ENCODE peak calls at places on chromosomes 1 and 21, in eight cellular contexts. One of them, this sample, is unnamed.

GRCh38 chr1:152112101-152112884 is 3.0 kb downstream of the TCHH start:
- DNase-seq in Panc1: no peak
- DNase-seq in SJSA1: peak; percentile 21
- DNase-seq in SJCRH30: no peak
- DNase-seq in stomach: no peak
- DNase-seq in colonic mucosa: peak; percentile 21
- DNase-seq in left ventricle myocardium inferior: no peak
- DNase-seq in mesenchymal stem cell: no peak
- DNase-seq in this sample: no peak

GRCh38 chr1:29240400-29240837 is 4.1 kb downstream of the PTPRU start:
- DNase-seq in Panc1: no peak
- DNase-seq in SJCRH30: peak; percentile 81
- DNase-seq in colonic mucosa: no peak
- DNase-seq in mesenchymal stem cell: peak; percentile 24
- DNase-seq in stomach: no peak
- DNase-seq in left ventricle myocardium inferior: no peak
- DNase-seq in SJSA1: no peak
- DNase-seq in this sample: no peak

GRCh38 chr1:25989860-25990650 is 7.8 kb downstream of the PAFAH2 start:
- DNase-seq in left ventricle myocardium inferior: no peak
- DNase-seq in SJSA1: no peak
- DNase-seq in stomach: no peak
- DNase-seq in mesenchymal stem cell: no peak
- DNase-seq in colonic mucosa: no peak
- DNase-seq in Panc1: no peak
- DNase-seq in SJCRH30: peak; percentile 26
- DNase-seq in this sample: no peak

GRCh38 chr21:44498965-44499560 is 40.9 kb downstream of the KRTAP10-1 start:
- DNase-seq in stomach: no peak
- DNase-seq in SJSA1: no peak
- DNase-seq in SJCRH30: no peak
- DNase-seq in Panc1: no peak
- DNase-seq in mesenchymal stem cell: no peak
- DNase-seq in colonic mucosa: no peak
- DNase-seq in left ventricle myocardium inferior: no peak
- DNase-seq in this sample: no peak

GRCh38 chr1:153783233-153784190 is 8.3 kb downstream of the SLC27A3 start:
- DNase-seq in SJSA1: peak; percentile 97
- DNase-seq in mesenchymal stem cell: peak; percentile 92
- DNase-seq in stomach: peak; percentile 93
- DNase-seq in Panc1: peak; percentile 54
- DNase-seq in colonic mucosa: peak; percentile 93
- DNase-seq in left ventricle myocardium inferior: peak; percentile 90
- DNase-seq in SJCRH30: peak; percentile 89
- DNase-seq in this sample: peak; percentile 92

GRCh38 chr21:46253610-46254124 is 25.1 kb upstream of the LSS start:
- DNase-seq in Panc1: no peak
- DNase-seq in SJSA1: no peak
- DNase-seq in mesenchymal stem cell: peak; percentile 76
- DNase-seq in SJCRH30: no peak
- DNase-seq in stomach: no peak
- DNase-seq in left ventricle myocardium inferior: no peak
- DNase-seq in colonic mucosa: no peak
- DNase-seq in this sample: peak; percentile 53

GRCh38 chr1:99660496-99660895 is 14.6 kb downstream of the PALMD start:
- DNase-seq in SJSA1: no peak
- DNase-seq in stomach: no peak
- DNase-seq in mesenchymal stem cell: no peak
- DNase-seq in left ventricle myocardium inferior: no peak
- DNase-seq in Panc1: no peak
- DNase-seq in SJCRH30: no peak
- DNase-seq in colonic mucosa: no peak
- DNase-seq in this sample: no peak

GRCh38 chr1:158146165-158146564 is 34.5 kb upstream of the CD1D start:
- DNase-seq in stomach: no peak
- DNase-seq in colonic mucosa: no peak
- DNase-seq in Panc1: no peak
- DNase-seq in SJCRH30: no peak
- DNase-seq in left ventricle myocardium inferior: no peak
- DNase-seq in mesenchymal stem cell: peak; percentile 38
- DNase-seq in SJSA1: no peak
- DNase-seq in this sample: no peak

GRCh38 chr1:41671116-41671755 is 186.8 kb upstream of the EDN2 start:
- DNase-seq in Panc1: no peak
- DNase-seq in stomach: no peak
- DNase-seq in colonic mucosa: no peak
- DNase-seq in left ventricle myocardium inferior: no peak
- DNase-seq in mesenchymal stem cell: no peak
- DNase-seq in SJCRH30: no peak
- DNase-seq in SJSA1: no peak
- DNase-seq in this sample: no peak

GRCh38 chr1:171422489-171422888 is 62.8 kb upstream of the PRRC2C start:
- DNase-seq in Panc1: no peak
- DNase-seq in SJSA1: no peak
- DNase-seq in stomach: no peak
- DNase-seq in left ventricle myocardium inferior: no peak
- DNase-seq in mesenchymal stem cell: no peak
- DNase-seq in SJCRH30: no peak
- DNase-seq in colonic mucosa: no peak
- DNase-seq in this sample: no peak

GRCh38 chr1:15748264-15748663 is 6.0 kb downstream of the TMEM82 start:
- DNase-seq in colonic mucosa: no peak
- DNase-seq in stomach: no peak
- DNase-seq in left ventricle myocardium inferior: no peak
- DNase-seq in SJSA1: no peak
- DNase-seq in Panc1: no peak
- DNase-seq in SJCRH30: no peak
- DNase-seq in mesenchymal stem cell: no peak
- DNase-seq in this sample: no peak
- H3K4me3 ChIP-seq in colonic mucosa: no peak overlapping the region
- H3K4me3 ChIP-seq in stomach: no peak overlapping the region
- H3K4me3 ChIP-seq in left ventricle myocardium inferior: no peak overlapping the region
- H3K4me3 ChIP-seq in SJSA1: no peak overlapping the region
- H3K4me3 ChIP-seq in Panc1: no peak overlapping the region
- H3K4me3 ChIP-seq in SJCRH30: no peak overlapping the region
- H3K4me3 ChIP-seq in mesenchymal stem cell: no peak overlapping the region
- H3K4me3 ChIP-seq in this sample: no peak overlapping the region

DNA sequence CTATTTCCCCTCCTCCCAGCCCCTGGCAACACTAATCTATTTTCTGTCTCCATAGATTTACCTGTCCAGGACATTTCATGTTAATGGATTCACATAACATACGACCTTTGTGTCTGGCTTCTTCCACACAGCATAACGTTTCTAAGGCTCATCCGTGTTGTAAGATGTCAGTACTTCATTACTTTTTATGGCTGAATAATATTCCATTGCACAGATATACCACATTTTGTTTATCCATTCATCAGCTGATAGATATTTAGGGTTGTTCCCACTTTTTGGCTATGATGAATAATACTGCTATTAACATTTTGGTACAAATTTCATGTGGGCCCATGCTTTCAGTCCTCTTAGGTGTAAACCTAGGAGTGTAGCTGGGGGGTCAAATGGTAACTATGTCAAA is 38.2 kb downstream of the GLIS1 start:
- DNase-seq in SJSA1: no peak
- DNase-seq in stomach: no peak
- DNase-seq in SJCRH30: no peak
- DNase-seq in left ventricle myocardium inferior: no peak
- DNase-seq in mesenchymal stem cell: no peak
- DNase-seq in Panc1: no peak
- DNase-seq in colonic mucosa: no peak
- DNase-seq in this sample: no peak
- H3K4me1 ChIP-seq in SJSA1: no peaks in the 10 kb centered on the region
- H3K4me1 ChIP-seq in stomach: no peaks in the 10 kb centered on the region
- H3K4me1 ChIP-seq in SJCRH30: no peaks in the 10 kb centered on the region
- H3K4me1 ChIP-seq in left ventricle myocardium inferior: no peaks in the 10 kb centered on the region
- H3K4me1 ChIP-seq in mesenchymal stem cell: peaks cover 10% of the 10 kb centered on the region
- H3K4me1 ChIP-seq in Panc1: no peaks in the 10 kb centered on the region
- H3K4me1 ChIP-seq in colonic mucosa: no peaks in the 10 kb centered on the region
- H3K4me1 ChIP-seq in this sample: no peaks in the 10 kb centered on the region

DNA sequence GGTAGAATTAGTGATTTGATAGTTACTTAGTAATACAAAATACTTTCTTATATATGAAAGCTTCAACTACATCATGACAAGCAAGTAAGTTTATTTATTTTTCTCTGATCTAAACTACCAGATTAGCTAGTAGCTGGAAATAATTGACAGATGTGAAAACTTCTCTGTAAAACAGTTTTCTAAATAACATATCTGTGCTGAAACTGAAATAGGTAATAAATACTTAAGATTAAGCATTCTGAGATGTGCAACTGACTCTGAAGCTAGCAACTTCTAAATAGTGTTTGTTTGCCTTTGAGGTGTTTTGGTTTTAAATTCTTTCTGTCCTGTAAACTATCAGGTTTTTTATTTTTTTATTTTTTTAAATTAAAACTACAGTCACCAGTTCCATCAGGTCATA is 18.5 kb upstream of the LHX8 start:
- DNase-seq in SJSA1: no peak
- DNase-seq in mesenchymal stem cell: no peak
- DNase-seq in SJCRH30: no peak
- DNase-seq in stomach: no peak
- DNase-seq in colonic mucosa: no peak
- DNase-seq in left ventricle myocardium inferior: no peak
- DNase-seq in Panc1: no peak
- DNase-seq in this sample: no peak
- H3K36me3 ChIP-seq in SJSA1: peaks cover 15% of the 10 kb centered on the region
- H3K36me3 ChIP-seq in mesenchymal stem cell: no peaks in the 10 kb centered on the region
- H3K36me3 ChIP-seq in SJCRH30: no peaks in the 10 kb centered on the region
- H3K36me3 ChIP-seq in stomach: no peaks in the 10 kb centered on the region
- H3K36me3 ChIP-seq in colonic mucosa: no peaks in the 10 kb centered on the region
- H3K36me3 ChIP-seq in left ventricle myocardium inferior: no peaks in the 10 kb centered on the region
- H3K36me3 ChIP-seq in Panc1: no peaks in the 10 kb centered on the region
- H3K36me3 ChIP-seq in this sample: no peaks in the 10 kb centered on the region

DNA sequence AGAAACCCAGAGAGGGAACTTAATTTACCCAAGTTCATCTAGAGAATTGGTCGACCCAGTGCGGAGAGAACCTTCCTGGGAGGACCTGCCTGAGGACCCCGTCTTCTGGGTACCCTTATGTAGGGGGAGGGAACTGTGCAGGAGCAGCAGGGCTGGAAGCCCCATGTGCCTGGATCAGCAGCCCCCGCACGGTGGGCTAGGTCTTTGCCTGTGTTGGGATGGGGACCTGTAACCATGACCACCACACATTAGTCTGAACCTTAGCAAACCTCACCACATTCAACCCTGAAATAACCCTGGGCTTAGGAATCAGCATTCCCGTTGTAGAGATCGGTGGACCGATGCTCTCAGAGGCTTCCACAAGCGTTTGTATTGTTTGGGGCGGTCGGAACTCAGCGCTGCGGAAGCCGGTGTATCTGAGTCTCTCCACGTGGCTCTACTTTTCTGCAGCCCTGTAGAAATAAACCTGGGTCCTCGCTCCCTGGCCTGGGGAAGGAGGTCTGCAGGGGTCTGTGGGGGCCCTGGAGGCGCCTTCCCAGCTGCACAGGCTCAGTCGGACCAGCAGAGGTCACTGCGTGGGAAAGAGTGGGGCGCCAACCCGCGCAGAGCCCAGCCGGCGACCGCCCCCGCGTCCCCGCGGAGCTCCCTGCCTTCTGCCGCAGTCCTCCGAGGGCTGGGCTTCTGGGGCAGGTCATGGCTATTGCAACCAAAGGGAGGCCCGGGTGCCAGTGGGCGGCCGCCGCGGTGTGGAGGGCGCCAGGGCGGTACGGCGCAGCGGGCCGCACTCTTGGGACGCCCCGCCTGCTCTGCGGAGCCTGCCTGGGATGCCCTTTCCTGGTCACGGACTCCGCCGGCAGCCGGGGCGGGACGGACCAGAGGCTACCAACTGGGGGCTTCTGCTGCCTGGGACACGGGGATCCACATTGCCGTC is 36.2 kb upstream of the KCNA10 start:
- DNase-seq in colonic mucosa: peak; percentile 19
- DNase-seq in SJSA1: peak; percentile 28
- DNase-seq in mesenchymal stem cell: peak; percentile 26
- DNase-seq in Panc1: no peak
- DNase-seq in SJCRH30: no peak
- DNase-seq in left ventricle myocardium inferior: peak; percentile 54
- DNase-seq in stomach: peak; percentile 53
- DNase-seq in this sample: peak; percentile 56
- H3K4me3 ChIP-seq in colonic mucosa: peak overlapping the region; percentile 16
- H3K4me3 ChIP-seq in SJSA1: no peak overlapping the region
- H3K4me3 ChIP-seq in mesenchymal stem cell: no peak overlapping the region
- H3K4me3 ChIP-seq in Panc1: peak overlapping the region; percentile 26
- H3K4me3 ChIP-seq in SJCRH30: no peak overlapping the region
- H3K4me3 ChIP-seq in left ventricle myocardium inferior: peak overlapping the region; percentile 61
- H3K4me3 ChIP-seq in stomach: peak overlapping the region; percentile 43
- H3K4me3 ChIP-seq in this sample: no peak overlapping the region

GRCh38 chr1:21283524-21283923 is 6.7 kb downstream of the ECE1 start:
- DNase-seq in Panc1: no peak
- DNase-seq in colonic mucosa: no peak
- DNase-seq in left ventricle myocardium inferior: no peak
- DNase-seq in SJCRH30: no peak
- DNase-seq in SJSA1: no peak
- DNase-seq in mesenchymal stem cell: no peak
- DNase-seq in stomach: no peak
- DNase-seq in this sample: no peak
- H3K4me1 ChIP-seq in Panc1: peaks cover 3% of the 10 kb centered on the region
- H3K4me1 ChIP-seq in colonic mucosa: peaks cover 7% of the 10 kb centered on the region
- H3K4me1 ChIP-seq in left ventricle myocardium inferior: peaks cover 50% of the 10 kb centered on the region
- H3K4me1 ChIP-seq in SJCRH30: peaks cover 30% of the 10 kb centered on the region
- H3K4me1 ChIP-seq in SJSA1: peaks cover 33% of the 10 kb centered on the region
- H3K4me1 ChIP-seq in mesenchymal stem cell: peaks cover 22% of the 10 kb centered on the region
- H3K4me1 ChIP-seq in stomach: peaks cover 39% of the 10 kb centered on the region
- H3K4me1 ChIP-seq in this sample: peaks cover 48% of the 10 kb centered on the region

DNA sequence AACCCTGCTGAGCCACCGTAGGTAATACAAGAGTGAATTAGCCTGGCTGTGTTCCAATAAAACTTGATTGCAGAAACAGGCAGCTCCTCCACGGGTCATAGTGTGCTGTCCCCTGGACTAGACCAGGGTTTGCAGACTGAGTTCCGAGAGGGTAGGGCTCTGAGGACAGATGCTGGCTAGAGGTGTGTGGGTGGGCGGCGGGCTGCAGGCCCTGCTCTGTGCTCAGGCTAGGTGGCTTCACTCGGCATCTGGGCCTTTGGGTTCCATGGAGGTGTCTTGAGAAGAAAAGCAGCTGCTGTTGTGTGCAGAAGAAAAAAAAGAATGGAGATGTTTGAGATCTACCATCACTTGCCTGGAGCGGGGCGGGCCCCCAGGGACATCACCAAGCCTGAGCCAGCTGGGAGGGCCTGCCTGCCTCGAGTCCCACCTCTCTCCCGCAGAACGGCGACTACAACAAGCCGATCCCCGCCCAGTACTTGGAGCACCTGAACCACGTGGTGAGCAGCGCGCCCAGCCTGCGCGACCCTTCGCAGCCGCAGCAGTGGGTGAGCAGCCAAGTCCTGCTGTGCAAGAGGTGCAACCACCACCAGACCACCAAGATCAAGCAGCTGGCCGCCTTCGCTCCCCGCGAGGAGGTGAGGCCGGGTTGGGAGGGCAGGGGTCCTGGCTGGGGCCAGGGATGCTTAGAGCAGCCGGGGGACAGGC is 7.9 kb downstream of the TMEM201 start:
- DNase-seq in left ventricle myocardium inferior: no peak
- DNase-seq in colonic mucosa: no peak
- DNase-seq in SJSA1: no peak
- DNase-seq in SJCRH30: no peak
- DNase-seq in stomach: no peak
- DNase-seq in mesenchymal stem cell: no peak
- DNase-seq in Panc1: no peak
- DNase-seq in this sample: no peak
- H3K36me3 ChIP-seq in left ventricle myocardium inferior: peaks cover 44% of the 10 kb centered on the region
- H3K36me3 ChIP-seq in colonic mucosa: no peaks in the 10 kb centered on the region
- H3K36me3 ChIP-seq in SJSA1: peaks cover 34% of the 10 kb centered on the region
- H3K36me3 ChIP-seq in SJCRH30: peaks cover 52% of the 10 kb centered on the region
- H3K36me3 ChIP-seq in stomach: peaks cover 50% of the 10 kb centered on the region
- H3K36me3 ChIP-seq in mesenchymal stem cell: peaks cover 35% of the 10 kb centered on the region
- H3K36me3 ChIP-seq in Panc1: no peaks in the 10 kb centered on the region
- H3K36me3 ChIP-seq in this sample: peaks cover 9% of the 10 kb centered on the region

This sample was measured in CD4-positive, alpha-beta memory T cell.